ENCODE peak calls at places on chromosome 11, in ten cellular contexts. One of them, this sample, is unnamed.

GRCh38 chr11:3218483-3219280 is at the start of gene MRGPRG:
- DNase-seq in T-helper 1 cell: no peak
- DNase-seq in activated CD8-positive, alpha-beta memory T cell treated with anti-CD3 and anti-CD28 coated beads, Interleukin-2, amount 50 U/mL, for 48 hours: no peak
- DNase-seq in M059J: no peak
- DNase-seq in HFF-Myc: no peak
- DNase-seq in B cell: no peak
- DNase-seq in head of caudate nucleus: peak
- DNase-seq in IMR-90: no peak
- DNase-seq in AG20443: no peak
- DNase-seq in activated CD4-positive, CD25-positive, alpha-beta regulatory T cell: no peak
- DNase-seq in this sample: no peak

GRCh38 chr11:85682330-85683305 is 3.4 kb downstream of the CCDC89 start:
- DNase-seq in B cell: peak
- DNase-seq in IMR-90: peak
- DNase-seq in head of caudate nucleus: peak
- DNase-seq in AG20443: peak
- DNase-seq in activated CD8-positive, alpha-beta memory T cell treated with anti-CD3 and anti-CD28 coated beads, Interleukin-2, amount 50 U/mL, for 48 hours: peak
- DNase-seq in M059J: peak
- DNase-seq in T-helper 1 cell: peak
- DNase-seq in activated CD4-positive, CD25-positive, alpha-beta regulatory T cell: peak
- DNase-seq in HFF-Myc: no peak
- DNase-seq in this sample: peak

GRCh38 chr11:134515081-134515960 is 103.3 kb upstream of the B3GAT1 start:
- DNase-seq in B cell: no peak
- DNase-seq in T-helper 1 cell: no peak
- DNase-seq in IMR-90: no peak
- DNase-seq in activated CD4-positive, CD25-positive, alpha-beta regulatory T cell: no peak
- DNase-seq in head of caudate nucleus: peak
- DNase-seq in activated CD8-positive, alpha-beta memory T cell treated with anti-CD3 and anti-CD28 coated beads, Interleukin-2, amount 50 U/mL, for 48 hours: no peak
- DNase-seq in HFF-Myc: no peak
- DNase-seq in AG20443: no peak
- DNase-seq in M059J: no peak
- DNase-seq in this sample: no peak

GRCh38 chr11:61602775-61603569 is 22.1 kb upstream of the SYT7 start:
- DNase-seq in M059J: peak
- DNase-seq in activated CD8-positive, alpha-beta memory T cell treated with anti-CD3 and anti-CD28 coated beads, Interleukin-2, amount 50 U/mL, for 48 hours: no peak
- DNase-seq in IMR-90: peak
- DNase-seq in head of caudate nucleus: peak
- DNase-seq in activated CD4-positive, CD25-positive, alpha-beta regulatory T cell: no peak
- DNase-seq in T-helper 1 cell: no peak
- DNase-seq in B cell: no peak
- DNase-seq in HFF-Myc: peak
- DNase-seq in AG20443: peak
- DNase-seq in this sample: peak

GRCh38 chr11:80980221-80980620 is 1539.4 kb upstream of the TENM4 start:
- DNase-seq in M059J: peak
- DNase-seq in T-helper 1 cell: no peak
- DNase-seq in activated CD4-positive, CD25-positive, alpha-beta regulatory T cell: no peak
- DNase-seq in IMR-90: no peak
- DNase-seq in B cell: no peak
- DNase-seq in AG20443: no peak
- DNase-seq in HFF-Myc: no peak
- DNase-seq in activated CD8-positive, alpha-beta memory T cell treated with anti-CD3 and anti-CD28 coated beads, Interleukin-2, amount 50 U/mL, for 48 hours: no peak
- DNase-seq in head of caudate nucleus: no peak
- DNase-seq in this sample: peak

GRCh38 chr11:7143908-7144307 is 55.1 kb downstream of the RBMXL2 start:
- DNase-seq in activated CD4-positive, CD25-positive, alpha-beta regulatory T cell: no peak
- DNase-seq in activated CD8-positive, alpha-beta memory T cell treated with anti-CD3 and anti-CD28 coated beads, Interleukin-2, amount 50 U/mL, for 48 hours: no peak
- DNase-seq in T-helper 1 cell: no peak
- DNase-seq in head of caudate nucleus: no peak
- DNase-seq in IMR-90: peak
- DNase-seq in M059J: peak
- DNase-seq in HFF-Myc: no peak
- DNase-seq in AG20443: no peak
- DNase-seq in B cell: no peak
- DNase-seq in this sample: no peak

GRCh38 chr11:43541993-43542392 is 138.5 kb upstream of the HSD17B12 start:
- DNase-seq in HFF-Myc: no peak
- DNase-seq in IMR-90: peak
- DNase-seq in AG20443: no peak
- DNase-seq in activated CD8-positive, alpha-beta memory T cell treated with anti-CD3 and anti-CD28 coated beads, Interleukin-2, amount 50 U/mL, for 48 hours: no peak
- DNase-seq in head of caudate nucleus: no peak
- DNase-seq in M059J: no peak
- DNase-seq in B cell: no peak
- DNase-seq in activated CD4-positive, CD25-positive, alpha-beta regulatory T cell: no peak
- DNase-seq in T-helper 1 cell: no peak
- DNase-seq in this sample: no peak

GRCh38 chr11:32109596-32109995 is 18.7 kb downstream of the RCN1 start:
- DNase-seq in B cell: no peak
- DNase-seq in T-helper 1 cell: no peak
- DNase-seq in head of caudate nucleus: no peak
- DNase-seq in activated CD8-positive, alpha-beta memory T cell treated with anti-CD3 and anti-CD28 coated beads, Interleukin-2, amount 50 U/mL, for 48 hours: no peak
- DNase-seq in IMR-90: no peak
- DNase-seq in AG20443: no peak
- DNase-seq in HFF-Myc: no peak
- DNase-seq in activated CD4-positive, CD25-positive, alpha-beta regulatory T cell: no peak
- DNase-seq in M059J: peak
- DNase-seq in this sample: no peak

GRCh38 chr11:86346513-86346912 is 28.2 kb upstream of the CCDC81 start:
- DNase-seq in activated CD8-positive, alpha-beta memory T cell treated with anti-CD3 and anti-CD28 coated beads, Interleukin-2, amount 50 U/mL, for 48 hours: no peak
- DNase-seq in HFF-Myc: no peak
- DNase-seq in activated CD4-positive, CD25-positive, alpha-beta regulatory T cell: no peak
- DNase-seq in AG20443: no peak
- DNase-seq in IMR-90: no peak
- DNase-seq in head of caudate nucleus: no peak
- DNase-seq in T-helper 1 cell: no peak
- DNase-seq in M059J: no peak
- DNase-seq in B cell: no peak
- DNase-seq in this sample: no peak

GRCh38 chr11:68643576-68643975 is 40.8 kb upstream of the GAL start:
- DNase-seq in IMR-90: peak
- DNase-seq in T-helper 1 cell: no peak
- DNase-seq in B cell: no peak
- DNase-seq in AG20443: no peak
- DNase-seq in HFF-Myc: no peak
- DNase-seq in activated CD4-positive, CD25-positive, alpha-beta regulatory T cell: no peak
- DNase-seq in activated CD8-positive, alpha-beta memory T cell treated with anti-CD3 and anti-CD28 coated beads, Interleukin-2, amount 50 U/mL, for 48 hours: no peak
- DNase-seq in M059J: peak
- DNase-seq in head of caudate nucleus: no peak
- DNase-seq in this sample: no peak

GRCh38 chr11:104339383-104339831 is 175.5 kb upstream of the PDGFD start:
- DNase-seq in B cell: no peak
- DNase-seq in activated CD8-positive, alpha-beta memory T cell treated with anti-CD3 and anti-CD28 coated beads, Interleukin-2, amount 50 U/mL, for 48 hours: no peak
- DNase-seq in IMR-90: no peak
- DNase-seq in T-helper 1 cell: no peak
- DNase-seq in M059J: no peak
- DNase-seq in HFF-Myc: no peak
- DNase-seq in AG20443: no peak
- DNase-seq in activated CD4-positive, CD25-positive, alpha-beta regulatory T cell: no peak
- DNase-seq in head of caudate nucleus: no peak
- DNase-seq in this sample: no peak

GRCh38 chr11:64686466-64687175 is 36.4 kb downstream of the NRXN2 start:
- DNase-seq in activated CD8-positive, alpha-beta memory T cell treated with anti-CD3 and anti-CD28 coated beads, Interleukin-2, amount 50 U/mL, for 48 hours: no peak
- DNase-seq in HFF-Myc: no peak
- DNase-seq in T-helper 1 cell: no peak
- DNase-seq in B cell: no peak
- DNase-seq in AG20443: no peak
- DNase-seq in head of caudate nucleus: no peak
- DNase-seq in M059J: peak
- DNase-seq in IMR-90: peak
- DNase-seq in activated CD4-positive, CD25-positive, alpha-beta regulatory T cell: no peak
- DNase-seq in this sample: no peak

GRCh38 chr11:14059491-14059890 is 97.0 kb downstream of the SPON1 start:
- DNase-seq in AG20443: peak
- DNase-seq in HFF-Myc: no peak
- DNase-seq in activated CD4-positive, CD25-positive, alpha-beta regulatory T cell: no peak
- DNase-seq in M059J: peak
- DNase-seq in B cell: no peak
- DNase-seq in T-helper 1 cell: no peak
- DNase-seq in IMR-90: no peak
- DNase-seq in head of caudate nucleus: no peak
- DNase-seq in activated CD8-positive, alpha-beta memory T cell treated with anti-CD3 and anti-CD28 coated beads, Interleukin-2, amount 50 U/mL, for 48 hours: no peak
- DNase-seq in this sample: no peak

GRCh38 chr11:72081856-72082255 is 1.2 kb downstream of the LRRC51 start:
- DNase-seq in B cell: no peak
- DNase-seq in activated CD4-positive, CD25-positive, alpha-beta regulatory T cell: no peak
- DNase-seq in AG20443: no peak
- DNase-seq in T-helper 1 cell: no peak
- DNase-seq in head of caudate nucleus: no peak
- DNase-seq in HFF-Myc: no peak
- DNase-seq in activated CD8-positive, alpha-beta memory T cell treated with anti-CD3 and anti-CD28 coated beads, Interleukin-2, amount 50 U/mL, for 48 hours: no peak
- DNase-seq in IMR-90: no peak
- DNase-seq in M059J: no peak
- DNase-seq in this sample: no peak

GRCh38 chr11:58659910-58660570 is 37.6 kb downstream of the CNTF start:
- DNase-seq in activated CD8-positive, alpha-beta memory T cell treated with anti-CD3 and anti-CD28 coated beads, Interleukin-2, amount 50 U/mL, for 48 hours: no peak
- DNase-seq in M059J: no peak
- DNase-seq in IMR-90: no peak
- DNase-seq in AG20443: no peak
- DNase-seq in HFF-Myc: no peak
- DNase-seq in head of caudate nucleus: no peak
- DNase-seq in T-helper 1 cell: no peak
- DNase-seq in activated CD4-positive, CD25-positive, alpha-beta regulatory T cell: no peak
- DNase-seq in B cell: no peak
- DNase-seq in this sample: no peak

GRCh38 chr11:77732143-77732542 is 88.4 kb downstream of the RSF1 start:
- DNase-seq in activated CD4-positive, CD25-positive, alpha-beta regulatory T cell: no peak
- DNase-seq in M059J: no peak
- DNase-seq in HFF-Myc: no peak
- DNase-seq in head of caudate nucleus: no peak
- DNase-seq in B cell: no peak
- DNase-seq in activated CD8-positive, alpha-beta memory T cell treated with anti-CD3 and anti-CD28 coated beads, Interleukin-2, amount 50 U/mL, for 48 hours: no peak
- DNase-seq in AG20443: no peak
- DNase-seq in T-helper 1 cell: no peak
- DNase-seq in IMR-90: no peak
- DNase-seq in this sample: no peak

GRCh38 chr11:113974741-113975470 is at the start of gene HTR3A:
- DNase-seq in T-helper 1 cell: no peak
- DNase-seq in B cell: no peak
- DNase-seq in AG20443: no peak
- DNase-seq in IMR-90: no peak
- DNase-seq in activated CD8-positive, alpha-beta memory T cell treated with anti-CD3 and anti-CD28 coated beads, Interleukin-2, amount 50 U/mL, for 48 hours: no peak
- DNase-seq in head of caudate nucleus: no peak
- DNase-seq in HFF-Myc: no peak
- DNase-seq in activated CD4-positive, CD25-positive, alpha-beta regulatory T cell: no peak
- DNase-seq in M059J: peak
- DNase-seq in this sample: no peak

GRCh38 chr11:45087761-45088160 is 58.7 kb upstream of the PRDM11 start:
- DNase-seq in head of caudate nucleus: no peak
- DNase-seq in M059J: peak
- DNase-seq in T-helper 1 cell: no peak
- DNase-seq in HFF-Myc: no peak
- DNase-seq in activated CD8-positive, alpha-beta memory T cell treated with anti-CD3 and anti-CD28 coated beads, Interleukin-2, amount 50 U/mL, for 48 hours: no peak
- DNase-seq in AG20443: no peak
- DNase-seq in B cell: no peak
- DNase-seq in IMR-90: no peak
- DNase-seq in activated CD4-positive, CD25-positive, alpha-beta regulatory T cell: no peak
- DNase-seq in this sample: no peak

GRCh38 chr11:57251491-57252104 is 14.5 kb upstream of the APLNR start:
- DNase-seq in IMR-90: peak
- DNase-seq in head of caudate nucleus: no peak
- DNase-seq in activated CD4-positive, CD25-positive, alpha-beta regulatory T cell: no peak
- DNase-seq in HFF-Myc: no peak
- DNase-seq in activated CD8-positive, alpha-beta memory T cell treated with anti-CD3 and anti-CD28 coated beads, Interleukin-2, amount 50 U/mL, for 48 hours: no peak
- DNase-seq in T-helper 1 cell: no peak
- DNase-seq in AG20443: no peak
- DNase-seq in B cell: no peak
- DNase-seq in M059J: peak
- DNase-seq in this sample: no peak

GRCh38 chr11:124415356-124415923 is 9.2 kb downstream of the OR8B4 start:
- DNase-seq in M059J: peak
- DNase-seq in T-helper 1 cell: no peak
- DNase-seq in HFF-Myc: peak
- DNase-seq in AG20443: peak
- DNase-seq in B cell: no peak
- DNase-seq in head of caudate nucleus: no peak
- DNase-seq in activated CD4-positive, CD25-positive, alpha-beta regulatory T cell: no peak
- DNase-seq in activated CD8-positive, alpha-beta memory T cell treated with anti-CD3 and anti-CD28 coated beads, Interleukin-2, amount 50 U/mL, for 48 hours: no peak
- DNase-seq in IMR-90: peak
- DNase-seq in this sample: peak

GRCh38 chr11:122872046-122872445 is 10.5 kb upstream of the JHY start:
- DNase-seq in activated CD8-positive, alpha-beta memory T cell treated with anti-CD3 and anti-CD28 coated beads, Interleukin-2, amount 50 U/mL, for 48 hours: no peak
- DNase-seq in T-helper 1 cell: no peak
- DNase-seq in activated CD4-positive, CD25-positive, alpha-beta regulatory T cell: no peak
- DNase-seq in head of caudate nucleus: no peak
- DNase-seq in HFF-Myc: no peak
- DNase-seq in AG20443: no peak
- DNase-seq in IMR-90: no peak
- DNase-seq in M059J: peak
- DNase-seq in B cell: no peak
- DNase-seq in this sample: no peak

GRCh38 chr11:96254087-96254486 is 88.9 kb downstream of the MAML2 start:
- DNase-seq in B cell: peak
- DNase-seq in head of caudate nucleus: no peak
- DNase-seq in AG20443: no peak
- DNase-seq in IMR-90: peak
- DNase-seq in HFF-Myc: no peak
- DNase-seq in activated CD8-positive, alpha-beta memory T cell treated with anti-CD3 and anti-CD28 coated beads, Interleukin-2, amount 50 U/mL, for 48 hours: no peak
- DNase-seq in M059J: peak
- DNase-seq in activated CD4-positive, CD25-positive, alpha-beta regulatory T cell: no peak
- DNase-seq in T-helper 1 cell: no peak
- DNase-seq in this sample: no peak

GRCh38 chr11:66728760-66729385 is at the start of gene SPTBN2:
- DNase-seq in T-helper 1 cell: no peak
- DNase-seq in M059J: no peak
- DNase-seq in IMR-90: no peak
- DNase-seq in activated CD4-positive, CD25-positive, alpha-beta regulatory T cell: no peak
- DNase-seq in HFF-Myc: no peak
- DNase-seq in activated CD8-positive, alpha-beta memory T cell treated with anti-CD3 and anti-CD28 coated beads, Interleukin-2, amount 50 U/mL, for 48 hours: no peak
- DNase-seq in AG20443: peak
- DNase-seq in B cell: no peak
- DNase-seq in head of caudate nucleus: peak
- DNase-seq in this sample: no peak

GRCh38 chr11:47944555-47945128 is 35.7 kb upstream of the PTPRJ start:
- DNase-seq in T-helper 1 cell: no peak
- DNase-seq in M059J: peak
- DNase-seq in activated CD8-positive, alpha-beta memory T cell treated with anti-CD3 and anti-CD28 coated beads, Interleukin-2, amount 50 U/mL, for 48 hours: no peak
- DNase-seq in IMR-90: no peak
- DNase-seq in HFF-Myc: no peak
- DNase-seq in B cell: no peak
- DNase-seq in activated CD4-positive, CD25-positive, alpha-beta regulatory T cell: no peak
- DNase-seq in AG20443: no peak
- DNase-seq in head of caudate nucleus: no peak
- DNase-seq in this sample: no peak

GRCh38 chr11:44349328-44349727 is 39.4 kb upstream of the ALX4 start:
- DNase-seq in M059J: no peak
- DNase-seq in B cell: no peak
- DNase-seq in T-helper 1 cell: no peak
- DNase-seq in head of caudate nucleus: no peak
- DNase-seq in AG20443: no peak
- DNase-seq in HFF-Myc: no peak
- DNase-seq in IMR-90: no peak
- DNase-seq in activated CD8-positive, alpha-beta memory T cell treated with anti-CD3 and anti-CD28 coated beads, Interleukin-2, amount 50 U/mL, for 48 hours: no peak
- DNase-seq in activated CD4-positive, CD25-positive, alpha-beta regulatory T cell: no peak
- DNase-seq in this sample: no peak

GRCh38 chr11:126391970-126392637 is 36.6 kb downstream of the ST3GAL4 start:
- DNase-seq in head of caudate nucleus: peak
- DNase-seq in AG20443: no peak
- DNase-seq in M059J: no peak
- DNase-seq in IMR-90: no peak
- DNase-seq in activated CD8-positive, alpha-beta memory T cell treated with anti-CD3 and anti-CD28 coated beads, Interleukin-2, amount 50 U/mL, for 48 hours: no peak
- DNase-seq in activated CD4-positive, CD25-positive, alpha-beta regulatory T cell: no peak
- DNase-seq in HFF-Myc: no peak
- DNase-seq in B cell: no peak
- DNase-seq in T-helper 1 cell: no peak
- DNase-seq in this sample: no peak

GRCh38 chr11:109960831-109961230 is 132.4 kb upstream of the ZC3H12C start:
- DNase-seq in activated CD4-positive, CD25-positive, alpha-beta regulatory T cell: no peak
- DNase-seq in IMR-90: peak
- DNase-seq in activated CD8-positive, alpha-beta memory T cell treated with anti-CD3 and anti-CD28 coated beads, Interleukin-2, amount 50 U/mL, for 48 hours: no peak
- DNase-seq in B cell: no peak
- DNase-seq in HFF-Myc: no peak
- DNase-seq in T-helper 1 cell: no peak
- DNase-seq in head of caudate nucleus: peak
- DNase-seq in AG20443: peak
- DNase-seq in M059J: peak
- DNase-seq in this sample: peak

This sample was measured in AG04450.